ENCODE peak calls at places on chromosomes 6 and 20, in eight cellular contexts. B is gastrocnemius medialis, W is heart left ventricle, X is RWPE1, E is PC-3, A is fibroblast of lung, K is small intestine, P is right cardiac atrium. C is an unnamed sample.

GRCh38 chr20:41213150-41213820 is 75.9 kb downstream of the PLCG1 start:
- DNase-seq in K (peak; percentile 5), X (peak; percentile 45), B (no peak), W (no peak), E (peak; percentile 45), P (peak; percentile 76), A (peak; percentile 53), C (no peak)

GRCh38 chr6:15473741-15474161 is 189.1 kb downstream of the DTNBP1 start:
- DNase-seq in K (no peak), A (peak; percentile 86), B (peak; percentile 62), E (peak; percentile 24), P (no peak), X (no peak), W (peak; percentile 45), C (no peak)

GRCh38 chr20:38590682-38591483 is 9.9 kb downstream of the ADIG start:
- DNase-seq in A (no peak), W (no peak), X (no peak), B (no peak), K (no peak), E (no peak), P (no peak), C (no peak)

GRCh38 chr6:43973351-43973750 is 153.9 kb downstream of the MRPL14 start:
- DNase-seq in A (no peak), X (no peak), K (no peak), E (peak; percentile 32), W (no peak), P (no peak), B (no peak), C (no peak)

GRCh38 chr6:68689910-68690309 is 54.8 kb downstream of the ADGRB3 start:
- DNase-seq in B (no peak), X (no peak), W (no peak), E (no peak), P (no peak), A (no peak), K (no peak), C (no peak)

GRCh38 chr20:44990425-44990824 is 24.1 kb downstream of the STK4 start:
- DNase-seq in A (no peak), E (no peak), K (no peak), X (peak; percentile 54), P (peak; percentile 36), B (no peak), W (no peak), C (no peak)

GRCh38 chr6:56510984-56511531 is 131.6 kb downstream of the DST start:
- DNase-seq in B (no peak), P (peak; percentile 57), X (no peak), W (peak; percentile 51), E (no peak), K (peak; percentile 82), A (peak; percentile 30), C (no peak)

GRCh38 chr6:35485402-35485877 is 11.4 kb downstream of the TEAD3 start:
- DNase-seq in K (peak; percentile 69), W (no peak), X (peak; percentile 91), P (peak; percentile 83), E (peak; percentile 80), B (no peak), A (peak; percentile 65), C (no peak)

GRCh38 chr6:37192669-37193068 is 22.7 kb downstream of the PIM1 start:
- DNase-seq in X (no peak), B (no peak), W (no peak), P (no peak), A (no peak), K (no peak), E (no peak), C (no peak)

GRCh38 chr6:107827541-107827940 is 3.4 kb upstream of the SCML4 start:
- DNase-seq in X (no peak), W (no peak), E (no peak), P (no peak), K (no peak), B (no peak), A (no peak), C (no peak)

GRCh38 chr6:111761783-111762312 is 111.4 kb downstream of the FYN start:
- DNase-seq in K (no peak), B (no peak), X (no peak), P (no peak), A (peak; percentile 25), E (no peak), W (no peak), C (no peak)
- H3K27ac ChIP-seq in K (peak overlapping the region; percentile 25), B (peak overlapping the region; percentile 37), X (no peak overlapping the region), P (no peak overlapping the region), A (no peak overlapping the region), E (no peak overlapping the region), W (peak overlapping the region; percentile 31), C (peak overlapping the region; percentile 29)

DNA sequence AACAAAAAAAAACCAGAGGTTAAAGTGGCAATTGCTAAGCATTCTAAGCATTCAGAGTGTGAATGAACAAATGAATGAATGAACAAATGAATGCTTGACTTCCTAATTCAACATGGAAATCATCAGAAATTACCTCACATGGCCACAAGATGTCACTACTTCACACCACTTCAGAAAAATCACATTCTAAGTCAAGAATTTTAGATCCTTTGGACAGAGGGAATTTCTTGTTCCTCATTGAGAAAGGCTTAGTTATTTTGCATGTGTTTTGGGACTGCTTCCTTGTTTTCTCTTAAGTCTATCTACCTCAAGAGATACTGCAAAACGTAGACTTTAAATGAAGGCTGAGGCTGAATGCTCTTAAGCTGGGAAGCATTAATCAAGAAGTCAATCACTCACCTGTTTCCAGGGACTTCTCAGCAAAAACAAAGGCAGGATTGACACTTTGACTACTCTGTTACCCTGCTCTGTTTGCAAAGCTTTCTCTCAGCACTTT is 120.2 kb downstream of the MBOAT1 start:
- DNase-seq in A (peak; percentile 42), K (peak; percentile 36), X (peak; percentile 19), W (no peak), E (peak; percentile 73), P (no peak), B (no peak), C (no peak)
- H3K27ac ChIP-seq in A (no peak overlapping the region), K (no peak overlapping the region), X (no peak overlapping the region), W (no peak overlapping the region), E (no peak overlapping the region), P (no peak overlapping the region), B (no peak overlapping the region), C (no peak overlapping the region)

GRCh38 chr20:50521221-50521642 is 11.0 kb downstream of the PTPN1 start:
- DNase-seq in K (no peak), A (no peak), W (no peak), X (no peak), P (no peak), E (no peak), B (no peak), C (no peak)

GRCh38 chr20:50521709-50522674 is 11.8 kb downstream of the PTPN1 start:
- DNase-seq in K (no peak), B (no peak), W (no peak), A (no peak), E (no peak), X (no peak), P (no peak), C (no peak)

GRCh38 chr20:50520222-50520877 is 10.2 kb downstream of the PTPN1 start:
- DNase-seq in K (peak; percentile 33), P (no peak), B (no peak), W (no peak), E (no peak), A (no peak), X (no peak), C (no peak)

GRCh38 chr20:50526403-50526989 is 16.3 kb downstream of the PTPN1 start:
- DNase-seq in A (no peak), E (no peak), K (peak; percentile 62), B (no peak), X (no peak), P (no peak), W (no peak), C (no peak)

DNA sequence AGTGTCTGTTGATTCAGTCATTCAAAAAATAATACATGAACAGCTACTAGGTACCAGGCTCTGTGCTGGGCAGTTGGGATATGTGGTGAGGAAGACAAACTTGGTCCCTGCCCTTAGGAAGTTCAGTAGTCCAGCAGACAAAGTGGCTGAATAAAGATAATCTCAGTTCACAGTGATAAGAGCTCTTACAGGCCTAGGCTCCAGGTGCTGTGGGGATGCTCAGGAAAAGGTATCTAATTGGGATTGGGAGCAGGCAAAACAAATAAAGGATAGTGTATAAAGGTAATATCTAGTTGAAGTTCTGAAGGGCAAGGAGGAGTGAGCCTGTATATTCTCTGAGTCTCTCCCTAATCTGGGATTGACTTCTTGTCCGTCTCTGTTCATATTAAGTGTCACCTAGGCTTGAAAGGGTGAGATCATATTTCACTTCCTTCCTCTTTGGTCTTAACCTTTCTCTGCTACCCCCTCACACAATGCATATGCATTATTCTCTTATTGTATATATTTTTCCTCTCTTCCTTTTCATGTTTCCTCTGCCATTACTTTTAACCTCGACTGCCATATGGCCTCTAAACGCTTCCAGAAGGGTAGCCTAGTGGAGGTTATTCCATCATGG is 13.5 kb downstream of the PTPN1 start:
- DNase-seq in X (no peak), P (no peak), A (no peak), B (no peak), K (peak; percentile 34), W (no peak), E (no peak), C (no peak)
- H3K27ac ChIP-seq in X (no peak overlapping the region), P (no peak overlapping the region), A (no peak overlapping the region), B (no peak overlapping the region), K (no peak overlapping the region), W (no peak overlapping the region), E (no peak overlapping the region), C (no peak overlapping the region)

DNA sequence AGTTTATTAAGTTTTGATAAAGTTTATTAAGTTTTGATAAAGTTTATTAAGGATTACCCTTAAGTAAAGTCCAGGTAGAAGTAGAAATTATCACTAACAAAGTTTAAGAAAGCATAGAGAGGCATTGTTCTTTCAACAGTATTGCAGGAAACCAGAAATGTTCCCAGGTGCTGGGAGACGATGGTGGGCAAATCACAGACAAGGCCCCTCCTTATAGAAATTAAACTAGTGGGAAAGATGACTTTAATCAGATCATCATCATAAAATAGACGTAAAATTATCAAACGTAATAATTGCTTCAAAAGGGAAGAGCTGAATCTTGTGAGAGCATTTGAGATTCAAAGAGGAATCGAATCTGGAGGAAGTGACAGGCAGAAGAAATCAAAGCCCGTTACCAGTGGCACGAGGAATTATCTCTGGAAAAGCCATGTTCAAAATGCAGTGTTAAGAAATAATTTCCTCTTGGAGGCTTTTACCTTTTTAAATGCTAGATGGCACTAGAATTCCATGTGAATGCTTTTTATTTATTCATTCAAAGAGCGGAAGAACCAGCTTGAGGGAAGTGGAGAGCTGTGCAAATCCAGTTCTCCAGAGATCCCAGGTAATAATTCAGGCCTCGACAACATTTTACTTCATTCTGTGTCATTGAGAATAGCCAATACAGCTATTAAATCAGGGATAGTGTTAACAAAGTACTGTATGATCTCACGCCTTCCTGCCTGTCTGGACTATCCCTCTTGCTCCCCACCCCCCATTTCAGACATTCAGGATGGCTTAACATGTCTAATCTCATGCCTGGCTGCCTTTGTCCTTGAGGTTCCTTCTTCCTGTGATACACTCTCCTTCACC is 1.0 kb upstream of the APMAP start:
- DNase-seq in K (peak; percentile 54), X (peak; percentile 48), E (peak; percentile 86), A (peak; percentile 36), P (no peak), B (no peak), W (no peak), C (no peak)
- H3K27ac ChIP-seq in K (no peak overlapping the region), X (peak overlapping the region; percentile 78), E (peak overlapping the region; percentile 55), A (peak overlapping the region; percentile 97), P (no peak overlapping the region), B (peak overlapping the region; percentile 95), W (peak overlapping the region; percentile 92), C (peak overlapping the region; percentile 96)

C was measured in tibial nerve.